ENCODE peak calls at places on chromosomes 2 and 18, in six cellular contexts. Q is left ventricle myocardium inferior; K is body of pancreas; G is CD8-positive, alpha-beta T cell; E is esophagus squamous epithelium; Y is left lung. H is an unnamed sample. For H3K4me1, the result is how much of the 10 kb centered on the place peaks cover.

GRCh38 chr2:172943992-172944793 is 131.5 kb upstream of the MAP3K20 start:
- DNase-seq in Q (no peak), E (no peak), Y (no peak), G (no peak), K (no peak), H (no peak)

GRCh38 chr2:6937157-6937556 is 19.9 kb downstream of the RNF144A start:
- DNase-seq in Y (no peak), G (no peak), K (peak), Q (no peak), E (no peak), H (no peak)

GRCh38 chr2:199914372-199914958 is 3.4 kb downstream of the C2orf69 start:
- DNase-seq in G (no peak), K (no peak), E (no peak), Y (no peak), Q (no peak), H (no peak)

GRCh38 chr18:26547302-26548143 is 830 bp downstream of the KCTD1 start:
- DNase-seq in K (peak), Q (peak), G (peak), E (peak), Y (peak), H (peak)

GRCh38 chr2:17710547-17711248 is 42.9 kb downstream of the SMC6 start:
- DNase-seq in G (no peak), K (no peak), Q (no peak), Y (no peak), E (no peak), H (no peak)

GRCh38 chr2:26657265-26657664 is 16.1 kb upstream of the CIB4 start:
- DNase-seq in K (no peak), Y (no peak), Q (no peak), G (no peak), E (no peak), H (no peak)

GRCh38 chr2:42082026-42082425 is 34.2 kb downstream of the PKDCC start:
- DNase-seq in Y (no peak), E (no peak), K (no peak), G (no peak), Q (no peak), H (no peak)

GRCh38 chr18:7021994-7022840 is 95.4 kb downstream of the LAMA1 start:
- DNase-seq in G (no peak), Y (no peak), K (peak), Q (no peak), E (no peak), H (no peak)

GRCh38 chr2:229714736-229715541 is 584 bp upstream of the DNER start:
- DNase-seq in Q (peak), E (no peak), Y (peak), G (peak), K (peak), H (peak)

GRCh38 chr2:33505966-33506365 is 29.5 kb downstream of the RASGRP3 start:
- DNase-seq in K (no peak), Q (no peak), G (no peak), Y (no peak), E (no peak), H (no peak)

GRCh38 chr2:5995832-5996231 is 303.6 kb downstream of the SOX11 start:
- DNase-seq in K (no peak), Q (no peak), G (no peak), E (no peak), Y (no peak), H (no peak)

GRCh38 chr2:15142069-15142689 is 419.0 kb downstream of the NBAS start:
- DNase-seq in G (peak), Y (no peak), E (peak), K (peak), Q (no peak), H (no peak)

GRCh38 chr2:42784204-42784880 is 8.0 kb downstream of the HAAO start:
- DNase-seq in K (no peak), Q (no peak), E (no peak), G (no peak), Y (no peak), H (no peak)

GRCh38 chr2:47119001-47119400 is 36.1 kb downstream of the STPG4 start:
- DNase-seq in K (no peak), E (no peak), Y (no peak), G (no peak), Q (no peak), H (no peak)

GRCh38 chr2:25286025-25286400 is 55.7 kb downstream of the DNMT3A start:
- DNase-seq in E (no peak), Q (no peak), K (peak), Y (no peak), G (peak), H (no peak)

GRCh38 chr18:67574749-67575148 is 58.2 kb upstream of the DSEL start:
- DNase-seq in Q (no peak), K (no peak), E (no peak), G (no peak), Y (no peak), H (no peak)

DNA sequence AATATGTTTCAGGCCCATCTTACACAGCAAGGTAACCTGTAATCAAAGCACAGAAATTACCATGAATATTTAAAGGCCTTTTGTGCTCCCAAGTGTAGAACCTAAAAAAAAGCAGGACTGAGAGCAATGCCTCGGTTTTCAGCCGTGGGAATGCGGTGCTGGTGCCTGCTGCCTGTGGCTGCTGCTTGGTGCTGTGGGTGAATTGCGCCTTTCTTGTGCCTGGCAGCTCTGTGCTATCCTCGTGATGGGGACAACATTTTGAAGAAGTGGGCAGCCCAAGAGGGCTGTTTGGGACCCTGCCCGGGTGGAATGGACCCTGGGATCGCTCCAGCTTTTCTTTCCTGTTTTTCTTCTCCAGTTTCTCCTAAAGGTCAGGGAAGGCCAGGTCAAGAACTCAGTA is 91.2 kb downstream of the ASAP2 start:
- DNase-seq in G (no peak), Q (no peak), E (no peak), K (no peak), Y (no peak), H (no peak)
- H3K4me1 ChIP-seq in G (under half), Q (half or more), E (under half), K (under half), Y (under half), H (under half)

DNA sequence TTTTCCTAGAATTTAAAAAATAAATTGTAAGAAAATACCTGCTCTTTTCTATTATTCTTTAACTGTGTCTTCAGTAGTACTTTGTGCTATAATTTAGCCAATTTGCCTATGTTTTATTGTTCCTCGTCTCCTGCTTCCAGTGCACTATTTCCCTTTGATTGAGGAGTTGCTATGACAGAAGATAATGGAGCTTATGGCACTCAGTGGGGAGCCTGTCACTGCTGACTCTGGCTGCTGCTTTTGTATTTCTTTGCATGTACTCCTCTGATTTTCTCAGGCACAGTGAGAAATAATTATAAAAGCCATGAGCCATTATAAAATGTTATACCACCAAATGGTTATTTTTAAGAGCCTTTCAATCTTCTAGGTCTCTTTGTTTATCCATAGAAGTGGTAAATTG is 1310.8 kb upstream of the SLC39A10 start:
- DNase-seq in Q (no peak), E (no peak), Y (no peak), K (no peak), G (no peak), H (no peak)
- H3K27ac ChIP-seq in Q (no peak), E (no peak), Y (no peak), K (no peak), G (no peak), H (no peak)

GRCh38 chr18:74310411-74310810 is 5.2 kb upstream of the C18orf63 start:
- DNase-seq in K (peak), Q (no peak), G (no peak), Y (no peak), E (no peak), H (no peak)
- TF ChIP-seq CTCF in K (no peak), Q (peak), G (no peak), Y (peak), E (peak), H (peak)

GRCh38 chr18:64142904-64143303 is 6.0 kb downstream of the LINC00305 start:
- DNase-seq in Q (no peak), G (no peak), Y (no peak), E (no peak), K (no peak), H (no peak)
- H3K4me1 ChIP-seq in Q (under half), G (under half), Y (under half), E (under half), K (under half), H (under half)

GRCh38 chr18:43847164-43848091 is 570.1 kb upstream of the SYT4 start:
- DNase-seq in E (no peak), Y (no peak), G (no peak), K (no peak), Q (no peak), H (no peak)

DNA sequence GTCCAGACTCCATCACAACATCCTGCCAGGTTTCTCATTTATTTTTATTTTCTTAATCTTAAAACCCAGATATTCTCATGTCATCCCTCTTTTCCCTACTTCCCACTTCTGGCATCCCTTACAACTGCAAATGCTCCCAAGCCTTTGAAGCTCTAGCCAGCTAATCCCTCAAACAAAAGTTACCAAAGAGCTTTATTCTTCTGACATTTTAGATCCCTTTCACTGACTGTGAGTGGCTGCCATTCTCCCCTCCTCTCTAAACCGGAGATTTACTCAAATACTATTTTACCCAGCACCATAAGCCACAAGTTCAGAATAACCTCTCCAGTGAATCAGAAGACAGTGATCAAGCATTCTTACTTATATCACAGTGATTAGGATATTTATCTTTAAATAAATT is 569.0 kb upstream of the SYT4 start:
- DNase-seq in Y (no peak), Q (no peak), G (no peak), K (no peak), E (no peak), H (no peak)
- H3K27ac ChIP-seq in Y (peak), Q (no peak), G (no peak), K (no peak), E (peak), H (no peak)

DNA sequence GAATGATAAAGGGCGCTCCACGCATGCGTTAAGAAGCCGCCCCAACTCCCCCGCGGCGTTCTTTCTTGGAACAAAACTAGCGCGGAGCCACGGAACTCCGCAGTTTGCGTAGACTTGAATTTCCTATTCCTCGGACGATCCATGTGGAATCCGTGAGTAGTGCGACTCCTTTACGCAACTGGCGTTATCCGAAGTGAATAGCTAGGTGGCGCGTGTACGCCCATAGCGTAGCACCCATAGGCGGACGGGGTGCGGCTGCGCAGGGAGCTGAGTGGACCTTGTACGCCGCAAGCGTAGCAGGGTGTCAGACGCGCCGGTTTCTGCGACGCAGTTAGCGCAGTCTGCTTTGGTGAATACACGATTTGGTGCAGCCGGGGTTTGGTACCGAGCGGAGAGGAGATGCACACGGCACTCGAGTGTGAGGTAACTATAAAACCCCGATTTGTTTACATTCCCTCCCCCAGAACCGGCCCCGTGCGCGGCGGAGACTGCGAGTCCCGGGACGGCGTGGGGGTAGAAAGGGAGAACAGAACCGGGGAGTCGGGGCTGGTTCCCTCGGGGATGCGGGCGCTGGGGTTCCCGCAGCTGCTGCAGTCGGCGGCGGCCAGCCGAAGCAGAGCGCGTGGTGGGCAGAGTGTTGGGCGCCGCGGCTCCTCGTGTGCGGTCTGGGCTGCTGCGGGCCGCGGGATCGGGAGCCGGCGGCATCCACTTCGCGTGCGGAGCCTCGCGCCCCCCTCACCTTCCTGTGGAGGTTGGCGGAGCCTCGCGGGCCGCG is at the start of gene SLC39A10:
- DNase-seq in Y (peak), K (peak), E (peak), Q (peak), G (peak), H (peak)
- TF ChIP-seq CTCF in Y (peak), K (no peak), E (peak), Q (no peak), G (no peak), H (no peak)

GRCh38 chr2:120786038-120786437 is 50.4 kb downstream of the GLI2 start:
- DNase-seq in Q (no peak), G (no peak), E (no peak), K (no peak), Y (no peak), H (no peak)
- H3K4me1 ChIP-seq in Q (under half), G (under half), E (under half), K (under half), Y (under half), H (under half)

DNA sequence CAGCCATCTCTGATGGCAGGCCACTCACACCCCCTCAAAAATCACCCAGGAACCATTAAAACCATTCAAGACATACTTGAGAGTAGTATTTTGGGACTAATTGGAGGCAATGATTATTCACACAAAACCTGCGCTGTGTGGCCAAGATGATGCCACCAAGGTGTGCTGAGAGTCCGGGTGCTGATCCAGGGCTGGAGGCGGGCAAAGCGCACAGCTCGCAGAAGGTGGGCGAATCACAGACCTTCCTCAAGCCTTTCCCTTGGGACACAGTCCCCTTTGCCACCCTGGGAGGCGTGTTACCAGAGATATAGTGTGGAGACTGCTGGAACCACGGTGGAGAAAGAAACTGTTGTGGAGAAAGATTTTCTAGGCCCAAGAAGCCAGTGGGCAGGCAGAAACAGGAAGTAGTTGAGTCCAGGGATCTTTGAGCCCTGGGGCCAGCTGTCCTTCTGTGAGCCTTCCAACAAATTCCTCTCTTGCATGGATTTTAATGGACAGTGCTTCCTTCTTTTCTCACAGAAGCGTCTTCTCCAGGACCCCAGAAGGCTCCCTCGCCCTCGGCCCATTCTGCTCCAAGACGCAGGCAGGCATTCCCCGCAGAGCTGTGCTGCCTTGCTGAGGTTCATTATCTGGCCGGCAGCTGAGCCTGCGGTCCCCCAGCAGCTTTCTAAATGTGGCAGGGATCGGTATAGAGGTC is 8.0 kb downstream of the COPS9 start:
- DNase-seq in Q (no peak), E (no peak), G (no peak), K (no peak), Y (no peak), H (no peak)
- H3K27ac ChIP-seq in Q (no peak), E (peak), G (no peak), K (no peak), Y (no peak), H (no peak)

GRCh38 chr2:146730882-146731281 is 1113.9 kb upstream of the ACVR2A start:
- DNase-seq in G (no peak), E (no peak), Y (no peak), K (no peak), Q (no peak), H (no peak)

GRCh38 chr2:146734042-146734715 is 1110.7 kb upstream of the ACVR2A start:
- DNase-seq in E (no peak), Y (no peak), G (no peak), Q (no peak), K (no peak), H (no peak)

DNA sequence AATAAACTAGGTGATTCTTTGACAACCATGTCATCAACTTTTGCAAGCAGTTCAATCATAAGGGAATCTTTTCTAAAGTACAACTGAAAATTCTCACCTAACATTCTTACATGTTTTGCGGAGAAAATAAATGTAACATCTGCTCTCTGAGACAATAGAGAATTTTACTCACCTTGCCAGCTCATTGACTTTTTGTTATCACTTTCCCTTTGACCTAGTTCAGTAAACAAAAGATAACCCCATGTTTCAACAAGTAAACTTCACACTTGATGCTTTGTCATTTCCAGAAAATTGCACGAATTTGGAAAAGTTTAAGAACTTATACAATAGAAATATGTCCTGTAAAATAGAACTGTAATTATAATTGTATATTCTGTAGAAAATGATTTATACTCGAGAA is 1110.0 kb upstream of the ACVR2A start:
- DNase-seq in Y (no peak), G (no peak), K (no peak), E (no peak), Q (no peak), H (no peak)
- TF ChIP-seq CTCF in Y (no peak), G (no peak), K (no peak), E (no peak), Q (no peak), H (no peak)

H was measured in heart right ventricle.